ENCODE peak calls at places on chromosomes 11 and 22, in eight cellular contexts. A is colonic mucosa, H is astrocyte of the cerebellum, K is left ventricle myocardium inferior, V is esophagus squamous epithelium, C is AG04450, Q is A673, Z is esophagus muscularis mucosa. J is an unnamed sample.

GRCh38 chr11:128235958-128236357 is 351.4 kb downstream of the ETS1 start:
- DNase-seq in A (no peak), H (no peak), K (no peak), V (no peak), C (no peak), Q (peak; percentile 58), Z (no peak), J (peak; percentile 53)

GRCh38 chr11:125950178-125950490 is 4.3 kb downstream of the VSIG10L2 start:
- DNase-seq in A (no peak), H (no peak), K (no peak), V (no peak), C (no peak), Q (no peak), Z (no peak), J (no peak)

GRCh38 chr11:70491696-70492472 is 93.6 kb downstream of the CTTN start:
- DNase-seq in A (no peak), H (no peak), K (no peak), V (no peak), C (no peak), Q (no peak), Z (no peak), J (no peak)

GRCh38 chr22:46439111-46439510 is 98.3 kb downstream of the CELSR1 start:
- DNase-seq in A (no peak), H (no peak), K (no peak), V (no peak), C (no peak), Q (no peak), Z (no peak), J (no peak)

GRCh38 chr22:46737105-46737975 is 712 bp downstream of the CERK start:
- DNase-seq in A (no peak), H (no peak), K (peak; percentile 47), V (no peak), C (no peak), Q (peak; percentile 56), Z (no peak), J (peak; percentile 29)

GRCh38 chr11:126332221-126332711 is 23.2 kb upstream of the ST3GAL4 start:
- DNase-seq in A (peak; percentile 54), H (no peak), K (peak; percentile 77), V (no peak), C (peak; percentile 50), Q (no peak), Z (no peak), J (peak; percentile 82)

GRCh38 chr11:111937461-111937769 is 272 bp downstream of the DIXDC1 start:
- DNase-seq in A (peak; percentile 46), H (no peak), K (no peak), V (no peak), C (no peak), Q (no peak), Z (no peak), J (no peak)

GRCh38 chr11:43920598-43921419 is 21.6 kb upstream of the C11orf96 start:
- DNase-seq in A (no peak), H (peak; percentile 98), K (peak; percentile 43), V (no peak), C (peak; percentile 99), Q (peak; percentile 94), Z (peak; percentile 96), J (peak; percentile 100)

GRCh38 chr11:93741882-93742226 is 382 bp downstream of the C11orf54 start:
- DNase-seq in A (peak; percentile 74), H (no peak), K (no peak), V (no peak), C (no peak), Q (no peak), Z (no peak), J (peak; percentile 71)

GRCh38 chr11:77283101-77283500 is 18.4 kb downstream of the GDPD4 start:
- DNase-seq in A (no peak), H (no peak), K (no peak), V (no peak), C (no peak), Q (no peak), Z (no peak), J (no peak)

GRCh38 chr11:125300791-125301218 is 136.3 kb downstream of the PKNOX2 start:
- DNase-seq in A (no peak), H (peak; percentile 59), K (peak; percentile 31), V (no peak), C (peak; percentile 38), Q (no peak), Z (no peak), J (peak; percentile 89)

GRCh38 chr11:12119502-12119901 is 9.1 kb downstream of the MICAL2 start:
- DNase-seq in A (peak; percentile 61), H (no peak), K (no peak), V (no peak), C (no peak), Q (no peak), Z (no peak), J (no peak)

GRCh38 chr11:17846852-17847453 is 112.4 kb downstream of the KCNC1 start:
- DNase-seq in A (no peak), H (peak; percentile 18), K (no peak), V (no peak), C (no peak), Q (no peak), Z (no peak), J (peak; percentile 26)

GRCh38 chr11:31355131-31355530 is 14.4 kb downstream of the DCDC1 start:
- DNase-seq in A (no peak), H (no peak), K (no peak), V (no peak), C (no peak), Q (no peak), Z (no peak), J (peak; percentile 58)

GRCh38 chr22:42379961-42380537 is 52.2 kb downstream of the NFAM1 start:
- DNase-seq in A (no peak), H (no peak), K (no peak), V (no peak), C (no peak), Q (no peak), Z (no peak), J (no peak)

GRCh38 chr22:36334838-36335603 is 52.7 kb downstream of the MYH9 start:
- DNase-seq in A (no peak), H (no peak), K (no peak), V (no peak), C (peak; percentile 70), Q (peak; percentile 71), Z (no peak), J (peak; percentile 61)

DNA sequence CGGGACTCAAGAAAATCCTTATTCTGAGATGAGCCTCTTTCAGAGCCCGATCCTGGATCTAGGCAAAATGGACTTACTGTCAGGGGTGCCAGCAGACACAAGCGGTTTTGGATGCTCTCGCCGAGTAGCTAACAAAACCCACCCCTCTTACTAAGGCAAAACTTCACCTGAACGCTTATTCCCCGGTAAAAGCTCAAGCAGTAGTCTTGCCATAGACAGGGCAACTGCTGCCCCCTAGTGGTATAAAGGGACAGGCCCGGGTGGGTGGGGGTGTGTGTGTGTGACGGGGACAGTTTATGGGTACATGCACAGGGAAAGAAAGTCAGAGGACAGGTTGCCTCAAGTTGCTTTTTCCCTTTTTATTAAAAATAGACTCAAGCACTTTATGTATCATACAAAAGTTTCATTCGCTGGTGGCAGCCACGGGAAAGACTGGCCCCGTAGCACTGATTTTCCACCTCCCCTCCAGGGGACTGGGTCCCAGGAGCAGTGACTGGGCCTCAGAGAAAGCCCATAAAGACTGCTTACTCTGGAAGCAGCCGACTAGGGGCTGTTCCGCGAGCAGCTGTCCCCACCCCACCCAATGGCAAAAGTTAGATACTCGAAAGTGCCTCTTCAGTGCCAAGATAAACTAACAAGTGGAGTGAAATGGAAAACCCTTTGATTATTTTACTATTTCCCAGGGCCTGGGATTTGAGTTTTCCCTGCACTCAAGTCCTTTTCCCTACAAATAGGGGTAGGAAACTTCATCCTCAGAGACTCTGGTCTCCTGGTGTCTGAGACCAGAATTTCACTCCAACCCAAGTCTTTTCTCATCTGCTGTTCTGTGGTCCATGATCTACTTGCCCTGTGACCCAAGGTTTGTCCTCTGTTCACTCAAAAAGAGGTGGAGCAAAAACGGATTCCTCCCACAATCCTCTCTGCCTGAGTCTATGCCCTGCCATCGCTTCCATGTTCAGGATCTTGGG is 4.7 kb downstream of the YPEL4 start:
- DNase-seq in A (peak; percentile 92), H (peak; percentile 52), K (peak; percentile 75), V (no peak), C (no peak), Q (peak; percentile 89), Z (peak; percentile 97), J (peak; percentile 78)
- H3K4me3 ChIP-seq in A (no peak overlapping the region), H (no peak overlapping the region), K (no peak overlapping the region), V (no peak overlapping the region), C (no peak overlapping the region), Q (no peak overlapping the region), Z (no peak overlapping the region), J (no peak overlapping the region)

DNA sequence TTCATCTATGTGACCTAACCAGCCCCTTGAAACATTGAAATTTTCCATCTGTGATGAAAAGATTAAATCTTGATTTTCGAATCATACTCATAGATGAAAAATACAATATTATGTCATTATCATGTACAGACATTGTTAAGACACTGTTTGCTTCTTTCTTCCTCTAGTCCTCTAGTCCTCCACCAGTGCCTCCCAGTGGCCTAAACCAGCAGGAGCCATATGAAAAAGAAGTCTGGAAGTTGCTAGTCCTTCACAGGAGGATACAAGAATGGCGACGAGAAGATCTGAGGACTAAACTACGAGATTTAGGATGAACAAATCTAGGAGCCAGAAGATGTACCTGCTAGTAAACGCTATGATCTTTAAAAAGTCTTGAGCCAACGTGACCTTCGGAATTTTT is 134.1 kb downstream of the SLC17A6 start:
- DNase-seq in A (no peak), H (no peak), K (no peak), V (no peak), C (no peak), Q (peak; percentile 18), Z (no peak), J (peak; percentile 29)
- TF ChIP-seq CTCF in A (no peak), H (no peak), K (no peak), V (no peak), C (peak; percentile 34), Q (peak; percentile 44), Z (no peak), J (peak; percentile 46)

DNA sequence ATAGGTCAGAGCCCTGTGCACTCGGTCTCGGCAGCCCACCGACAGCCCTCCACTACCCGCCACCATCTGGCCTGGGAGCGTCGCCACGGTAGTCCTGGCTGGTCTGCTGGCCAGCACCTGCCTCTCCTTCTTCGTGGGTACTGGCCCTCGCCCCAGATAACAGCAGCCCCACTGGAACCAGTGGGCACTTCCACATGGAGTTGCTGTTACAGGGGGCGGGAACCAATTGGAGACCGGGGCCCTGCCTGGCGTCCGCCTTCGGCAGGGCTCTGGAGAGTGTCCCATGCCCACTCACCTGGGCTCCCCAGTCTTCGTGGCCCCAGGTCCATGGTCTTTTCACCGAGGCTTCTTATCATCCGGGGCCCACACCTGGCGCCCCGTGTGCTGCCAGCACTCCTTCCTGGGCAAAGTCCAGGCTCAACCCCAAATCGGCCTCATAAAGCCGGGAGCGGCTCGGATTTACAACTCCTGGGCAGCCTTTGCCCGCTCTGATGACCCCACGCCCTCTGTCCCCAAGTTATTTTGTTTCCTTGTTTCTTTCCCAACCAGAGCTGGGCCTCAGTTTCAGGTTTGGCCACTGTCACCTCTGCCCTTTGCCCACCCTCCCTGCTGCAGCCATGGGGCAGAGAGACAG is 12.9 kb upstream of the EHD1 start:
- DNase-seq in A (peak; percentile 92), H (no peak), K (no peak), V (no peak), C (no peak), Q (no peak), Z (no peak), J (no peak)
- H3K4me3 ChIP-seq in A (peak overlapping the region; percentile 68), H (no peak overlapping the region), K (no peak overlapping the region), V (no peak overlapping the region), C (no peak overlapping the region), Q (no peak overlapping the region), Z (no peak overlapping the region), J (no peak overlapping the region)

DNA sequence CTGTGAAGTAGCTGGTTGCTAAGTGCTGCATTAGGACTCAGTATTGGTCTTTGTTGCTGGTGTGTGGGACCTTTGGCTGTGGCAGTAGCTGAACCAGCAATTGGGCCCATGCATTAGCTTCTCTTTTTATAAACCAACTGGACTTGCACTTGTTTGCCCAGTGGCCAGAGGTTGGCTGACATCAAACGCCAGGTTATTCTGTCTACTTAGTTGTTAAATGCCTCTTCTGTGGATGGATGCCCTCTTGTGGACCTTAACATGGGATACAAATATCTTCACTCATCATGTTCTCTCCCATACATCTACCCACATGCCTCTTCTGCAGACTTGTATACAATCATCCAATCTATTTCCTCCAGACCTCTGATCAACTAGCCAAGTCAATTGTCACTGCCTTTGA is 26.4 kb upstream of the ARHGAP20 start:
- DNase-seq in A (no peak), H (no peak), K (no peak), V (no peak), C (no peak), Q (no peak), Z (no peak), J (no peak)
- TF ChIP-seq CTCF in A (no peak), H (no peak), K (no peak), V (no peak), C (no peak), Q (no peak), Z (no peak), J (no peak)